ENCODE peak calls at places on chromosomes 12 and 14, in four cellular contexts. One of them, this sample, is unnamed.

GRCh38 chr12:3216097-3216496 is 138.9 kb downstream of the TSPAN9 start:
- DNase-seq in suprapubic skin: no peak
- DNase-seq in transverse colon: no peak
- DNase-seq in H1: no peak
- DNase-seq in this sample: no peak

GRCh38 chr12:132074216-132074615 is 69.9 kb downstream of the DDX51 start:
- DNase-seq in transverse colon: no peak
- DNase-seq in H1: no peak
- DNase-seq in suprapubic skin: no peak
- DNase-seq in this sample: no peak

GRCh38 chr14:68535404-68536024 is 257.4 kb downstream of the ZFP36L1 start:
- DNase-seq in transverse colon: no peak
- DNase-seq in suprapubic skin: no peak
- DNase-seq in H1: no peak
- DNase-seq in this sample: no peak

GRCh38 chr12:78118486-78118885 is 287.8 kb downstream of the NAV3 start:
- DNase-seq in transverse colon: no peak
- DNase-seq in H1: no peak
- DNase-seq in suprapubic skin: no peak
- DNase-seq in this sample: no peak

GRCh38 chr14:68135028-68135427 is 315.4 kb downstream of the RAD51B start:
- DNase-seq in suprapubic skin: no peak
- DNase-seq in H1: no peak
- DNase-seq in transverse colon: no peak
- DNase-seq in this sample: no peak

GRCh38 chr12:106893451-106893850 is 62.3 kb upstream of the TMEM263 start:
- DNase-seq in suprapubic skin: no peak
- DNase-seq in transverse colon: no peak
- DNase-seq in H1: no peak
- DNase-seq in this sample: no peak

GRCh38 chr12:22626429-22626828 is 1.5 kb downstream of the ETNK1 start:
- DNase-seq in suprapubic skin: no peak
- DNase-seq in transverse colon: no peak
- DNase-seq in H1: no peak
- DNase-seq in this sample: peak

GRCh38 chr14:86533834-86534233 is 1003.9 kb downstream of the FLRT2 start:
- DNase-seq in suprapubic skin: no peak
- DNase-seq in H1: no peak
- DNase-seq in transverse colon: no peak
- DNase-seq in this sample: no peak

GRCh38 chr12:20757-21156 is 45.8 kb upstream of the IQSEC3 start:
- DNase-seq in transverse colon: no peak
- DNase-seq in suprapubic skin: peak
- DNase-seq in H1: no peak
- DNase-seq in this sample: no peak

GRCh38 chr12:105357162-105357691 is 26.7 kb downstream of the C12orf75 start:
- DNase-seq in transverse colon: no peak
- DNase-seq in suprapubic skin: no peak
- DNase-seq in H1: no peak
- DNase-seq in this sample: no peak

GRCh38 chr14:75138492-75138891 is 11.6 kb upstream of the NEK9 start:
- DNase-seq in transverse colon: no peak
- DNase-seq in suprapubic skin: no peak
- DNase-seq in H1: no peak
- DNase-seq in this sample: no peak

GRCh38 chr12:46214668-46215429 is 54.0 kb downstream of the SLC38A1 start:
- DNase-seq in transverse colon: peak
- DNase-seq in H1: no peak
- DNase-seq in suprapubic skin: no peak
- DNase-seq in this sample: no peak

GRCh38 chr12:13091831-13092230 is 11.6 kb downstream of the GSG1 start:
- DNase-seq in transverse colon: no peak
- DNase-seq in H1: no peak
- DNase-seq in suprapubic skin: no peak
- DNase-seq in this sample: no peak

GRCh38 chr14:60757617-60758016 is 23.1 kb downstream of the MNAT1 start:
- DNase-seq in transverse colon: no peak
- DNase-seq in suprapubic skin: no peak
- DNase-seq in H1: no peak
- DNase-seq in this sample: no peak

GRCh38 chr12:122646568-122647220 is 56.5 kb downstream of the HCAR2 start:
- DNase-seq in transverse colon: no peak
- DNase-seq in H1: no peak
- DNase-seq in suprapubic skin: no peak
- DNase-seq in this sample: no peak

GRCh38 chr14:101537286-101537685 is 24.0 kb upstream of the DIO3 start:
- DNase-seq in H1: no peak
- DNase-seq in suprapubic skin: no peak
- DNase-seq in transverse colon: no peak
- DNase-seq in this sample: no peak

GRCh38 chr12:109759595-109759994 is 46.0 kb downstream of the FAM222A start:
- DNase-seq in transverse colon: peak
- DNase-seq in suprapubic skin: no peak
- DNase-seq in H1: peak
- DNase-seq in this sample: no peak

DNA sequence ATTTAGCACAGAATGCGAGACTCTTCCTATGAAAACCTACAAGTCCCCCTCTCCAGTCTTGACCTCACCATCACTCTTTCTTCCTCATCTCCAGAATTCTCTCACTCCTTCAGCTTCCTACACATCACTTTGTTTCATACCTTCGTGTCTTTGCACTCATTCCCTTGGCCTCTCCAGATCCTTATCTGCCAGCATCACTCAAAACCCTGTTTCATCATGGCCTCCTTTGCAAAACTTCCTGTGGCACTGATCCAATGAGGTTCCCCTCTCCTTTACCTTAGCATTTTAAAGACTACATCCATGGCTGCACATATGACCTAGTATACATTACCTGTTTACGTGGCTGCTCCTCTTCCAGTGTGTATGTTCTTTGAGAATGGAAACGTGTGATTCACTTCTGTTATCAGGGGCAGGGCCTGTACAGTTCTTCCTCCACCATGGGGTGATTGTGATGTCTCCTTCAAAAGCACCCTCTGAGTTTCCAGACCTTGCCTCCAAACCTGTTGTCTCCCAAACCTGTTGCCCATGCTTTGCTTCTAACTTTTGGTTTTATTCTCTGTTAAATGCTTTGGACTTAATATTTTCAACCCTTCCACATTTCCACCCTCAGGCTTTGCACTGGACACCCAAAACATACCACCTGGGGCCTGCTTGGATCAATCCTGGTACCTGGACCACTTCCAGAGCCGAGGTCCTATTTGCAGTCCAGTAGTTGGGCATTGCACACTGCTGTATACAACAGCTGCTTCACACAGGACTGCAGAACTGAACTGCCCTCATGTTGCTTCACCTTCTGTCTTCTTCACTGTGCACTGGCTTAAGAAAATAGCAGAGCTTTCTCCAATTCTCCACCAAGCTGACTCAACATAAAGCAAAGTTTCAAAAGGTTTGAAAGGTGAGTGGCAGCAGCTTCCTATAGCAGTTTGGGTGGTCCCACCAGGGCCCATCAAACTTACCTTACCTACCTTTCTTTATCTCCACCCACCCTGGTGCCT is 131.7 kb downstream of the LLPH start:
- DNase-seq in suprapubic skin: no peak
- DNase-seq in transverse colon: no peak
- DNase-seq in H1: no peak
- DNase-seq in this sample: no peak
- H3K27ac ChIP-seq in suprapubic skin: no peak
- H3K27ac ChIP-seq in transverse colon: no peak
- H3K27ac ChIP-seq in H1: no peak
- H3K27ac ChIP-seq in this sample: no peak

GRCh38 chr14:77155083-77155482 is 13.5 kb upstream of the ZDHHC22 start:
- DNase-seq in H1: no peak
- DNase-seq in suprapubic skin: no peak
- DNase-seq in transverse colon: no peak
- DNase-seq in this sample: no peak

GRCh38 chr14:77161011-77161410 is 19.4 kb upstream of the ZDHHC22 start:
- DNase-seq in H1: no peak
- DNase-seq in suprapubic skin: no peak
- DNase-seq in transverse colon: no peak
- DNase-seq in this sample: no peak

GRCh38 chr14:77157716-77158115 is 16.1 kb upstream of the ZDHHC22 start:
- DNase-seq in transverse colon: no peak
- DNase-seq in H1: no peak
- DNase-seq in suprapubic skin: no peak
- DNase-seq in this sample: no peak

GRCh38 chr14:77154421-77154820 is 12.8 kb upstream of the ZDHHC22 start:
- DNase-seq in suprapubic skin: no peak
- DNase-seq in transverse colon: no peak
- DNase-seq in H1: no peak
- DNase-seq in this sample: no peak

DNA sequence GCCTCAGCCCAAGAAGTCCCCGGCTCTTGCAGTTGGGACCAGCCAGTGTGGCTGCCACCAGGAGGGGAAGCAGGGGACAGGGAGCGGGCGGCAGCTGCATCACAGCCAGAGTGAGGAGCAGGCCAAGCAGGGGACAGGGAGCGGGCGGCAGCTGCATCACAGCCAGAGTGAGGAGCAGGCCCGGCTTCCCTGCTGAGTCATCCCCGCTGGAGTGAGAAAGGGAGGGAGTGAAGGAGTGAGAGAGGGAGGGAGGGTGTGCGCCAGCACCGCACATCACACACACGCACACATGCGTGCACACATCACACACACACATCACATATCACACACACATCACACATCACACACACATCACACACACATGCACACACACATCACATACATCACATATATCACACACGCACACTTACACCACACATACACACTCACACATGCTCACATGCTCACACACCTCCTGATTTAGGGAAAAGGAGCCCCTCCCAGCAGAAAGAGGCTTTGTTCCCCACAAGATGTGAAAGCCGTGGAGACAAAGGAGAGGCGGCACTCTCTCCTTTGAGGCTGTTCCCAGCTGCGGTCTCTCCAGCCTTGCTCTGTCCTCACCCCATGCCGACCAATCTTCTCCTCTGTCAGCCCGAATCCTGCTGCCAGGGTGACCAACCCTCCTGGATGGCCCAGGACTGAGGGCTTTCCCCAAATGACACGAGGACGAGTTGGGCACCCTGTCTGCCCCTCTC is 16.8 kb upstream of the ZDHHC22 start:
- DNase-seq in H1: peak
- DNase-seq in transverse colon: no peak
- DNase-seq in suprapubic skin: no peak
- DNase-seq in this sample: no peak
- TF ChIP-seq POLR2AphosphoS5 in H1: no peak
- TF ChIP-seq POLR2AphosphoS5 in transverse colon: no peak
- TF ChIP-seq POLR2AphosphoS5 in suprapubic skin: no peak
- TF ChIP-seq POLR2AphosphoS5 in this sample: no peak

DNA sequence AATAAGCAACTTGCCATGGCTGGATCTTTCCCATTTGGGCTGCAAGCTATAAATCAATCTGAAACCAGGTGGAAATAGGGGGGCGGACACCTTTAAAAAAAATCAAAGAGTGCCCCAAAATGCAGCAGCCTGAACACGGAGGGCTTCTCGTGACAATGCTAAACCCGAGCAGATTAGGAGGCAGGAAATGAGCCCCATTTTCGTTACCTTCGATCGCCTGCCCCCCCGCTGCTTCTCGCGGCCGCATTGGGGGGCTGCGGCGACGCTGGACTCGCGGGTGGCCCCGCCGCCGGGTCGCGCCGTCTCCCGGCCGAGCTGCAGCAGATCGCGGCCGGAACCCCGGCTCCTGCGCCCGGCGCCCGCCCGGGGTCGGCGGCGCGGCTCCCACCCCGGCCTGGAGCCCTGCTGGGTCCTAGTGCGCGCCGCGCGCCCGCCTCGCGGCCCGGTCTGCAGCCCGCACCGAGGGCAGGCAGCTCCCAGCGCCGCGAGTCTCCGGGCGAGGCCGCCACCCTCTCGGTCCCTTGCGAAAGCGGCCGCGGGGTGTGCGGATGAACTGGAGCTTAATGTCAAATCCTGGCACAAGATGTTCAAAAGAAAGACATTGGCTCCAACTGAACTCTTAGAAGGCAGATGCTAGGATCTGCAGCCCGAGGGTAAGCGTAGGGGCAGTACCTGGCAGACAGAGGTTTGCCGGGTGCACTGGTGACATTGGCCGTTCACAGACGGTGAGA is 202.0 kb upstream of the FOXN3 start:
- DNase-seq in suprapubic skin: peak
- DNase-seq in H1: peak
- DNase-seq in transverse colon: peak
- DNase-seq in this sample: peak
- TF ChIP-seq POLR2A in suprapubic skin: no peak
- TF ChIP-seq POLR2A in H1: no peak
- TF ChIP-seq POLR2A in transverse colon: no peak
- TF ChIP-seq POLR2A in this sample: no peak

GRCh38 chr12:56521590-56522371 is at the start of gene RBMS2:
- DNase-seq in transverse colon: peak
- DNase-seq in suprapubic skin: peak
- DNase-seq in H1: no peak
- DNase-seq in this sample: peak
- H3K27ac ChIP-seq in transverse colon: peak
- H3K27ac ChIP-seq in suprapubic skin: peak
- H3K27ac ChIP-seq in H1: no peak
- H3K27ac ChIP-seq in this sample: peak

GRCh38 chr14:73751157-73751691 is 37.0 kb upstream of the PNMA1 start:
- DNase-seq in suprapubic skin: no peak
- DNase-seq in H1: no peak
- DNase-seq in transverse colon: peak
- DNase-seq in this sample: no peak
- TF ChIP-seq POLR2AphosphoS5 in suprapubic skin: no peak
- TF ChIP-seq POLR2AphosphoS5 in H1: no peak
- TF ChIP-seq POLR2AphosphoS5 in transverse colon: no peak
- TF ChIP-seq POLR2AphosphoS5 in this sample: no peak

GRCh38 chr14:70907996-70908917 is 998 bp downstream of the PCNX1 start:
- DNase-seq in transverse colon: peak
- DNase-seq in suprapubic skin: peak
- DNase-seq in H1: peak
- DNase-seq in this sample: peak
- TF ChIP-seq POLR2A in transverse colon: no peak
- TF ChIP-seq POLR2A in suprapubic skin: no peak
- TF ChIP-seq POLR2A in H1: no peak
- TF ChIP-seq POLR2A in this sample: no peak

DNA sequence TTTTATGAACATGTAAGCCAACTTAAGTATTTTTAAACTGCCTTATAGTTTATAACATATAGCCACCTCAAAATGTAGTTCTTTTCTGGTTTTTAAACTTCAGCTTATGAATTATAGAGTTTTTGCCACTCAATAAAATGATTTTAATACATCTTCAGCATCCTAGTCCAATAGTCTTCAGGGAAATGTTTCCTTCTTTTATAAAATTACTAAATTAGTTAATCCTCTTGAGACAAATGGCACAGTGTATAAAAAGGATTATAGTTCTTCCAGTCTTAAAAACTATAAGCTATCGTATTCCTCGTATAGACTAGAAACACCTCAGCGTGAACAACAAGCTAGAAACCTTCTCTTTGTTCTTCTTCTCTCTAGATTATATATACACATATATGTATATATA is at the start of gene OR6C74:
- DNase-seq in transverse colon: no peak
- DNase-seq in H1: no peak
- DNase-seq in suprapubic skin: no peak
- DNase-seq in this sample: no peak
- H3K27ac ChIP-seq in transverse colon: no peak
- H3K27ac ChIP-seq in H1: no peak
- H3K27ac ChIP-seq in suprapubic skin: no peak
- H3K27ac ChIP-seq in this sample: no peak

GRCh38 chr12:18857656-18858055 is 119.7 kb downstream of the CAPZA3 start:
- DNase-seq in transverse colon: no peak
- DNase-seq in suprapubic skin: no peak
- DNase-seq in H1: no peak
- DNase-seq in this sample: no peak
- TF ChIP-seq POLR2AphosphoS5 in transverse colon: no peak
- TF ChIP-seq POLR2AphosphoS5 in suprapubic skin: no peak
- TF ChIP-seq POLR2AphosphoS5 in H1: no peak
- TF ChIP-seq POLR2AphosphoS5 in this sample: no peak

GRCh38 chr14:91060472-91061308 is at the start of gene RPS6KA5:
- DNase-seq in suprapubic skin: peak
- DNase-seq in transverse colon: peak
- DNase-seq in H1: peak
- DNase-seq in this sample: peak
- TF ChIP-seq POLR2A in suprapubic skin: peak
- TF ChIP-seq POLR2A in transverse colon: peak
- TF ChIP-seq POLR2A in H1: peak
- TF ChIP-seq POLR2A in this sample: peak